ENCODE peak calls at places on chromosome X, in seven cellular contexts. C is GM04504; F is stimulated activated CD4-positive, alpha-beta T cell treated with anti-CD3 and anti-CD28 coated beads, Interleukin-15, amount 100 ng/mL, for 1 hour; D is WERI-Rb-1; B is lower leg skin; Z is dermis blood vessel endothelial cell; P is AG09309. I is an unnamed sample.

GRCh38 chrX:112997991-112998390 is 157.4 kb upstream of the AMOT start:
- DNase-seq in C (no peak), F (no peak), D (no peak), B (no peak), Z (no peak), P (no peak), I (no peak)

GRCh38 chrX:46758956-46759644 is at the start of gene SLC9A7:
- DNase-seq in C (no peak), F (peak; percentile 68), D (peak; percentile 83), B (peak; percentile 95), Z (peak; percentile 81), P (no peak), I (peak; percentile 89)

GRCh38 chrX:1932231-1932630 is 317.4 kb downstream of the ASMT start:
- DNase-seq in C (no peak), F (no peak), D (no peak), B (no peak), Z (no peak), P (peak; percentile 54), I (no peak)

GRCh38 chrX:136647969-136648368 is at the start of gene CD40LG:
- DNase-seq in C (no peak), F (no peak), D (no peak), B (no peak), Z (no peak), P (no peak), I (no peak)

GRCh38 chrX:150239946-150240642 is 123.0 kb upstream of the MAMLD1 start:
- DNase-seq in C (no peak), F (no peak), D (no peak), B (peak; percentile 60), Z (no peak), P (no peak), I (no peak)

GRCh38 chrX:154368630-154369452 is 5.6 kb downstream of the FLNA start:
- DNase-seq in C (peak; percentile 86), F (peak; percentile 79), D (peak; percentile 59), B (peak; percentile 96), Z (peak; percentile 82), P (peak; percentile 81), I (no peak)

GRCh38 chrX:143634701-143635442 is 1.0 kb downstream of the SLITRK4 start:
- DNase-seq in C (no peak), F (no peak), D (no peak), B (no peak), Z (no peak), P (no peak), I (peak; percentile 49)

GRCh38 chrX:34900691-34901090 is 41.9 kb upstream of the FAM47B start:
- DNase-seq in C (no peak), F (no peak), D (no peak), B (no peak), Z (no peak), P (no peak), I (no peak)

GRCh38 chrX:23061116-23061515 is 61.4 kb downstream of the DDX53 start:
- DNase-seq in C (no peak), F (no peak), D (no peak), B (no peak), Z (no peak), P (no peak), I (no peak)

GRCh38 chrX:13087322-13088154 is 43.1 kb upstream of the FAM9C start:
- DNase-seq in C (no peak), F (no peak), D (no peak), B (no peak), Z (peak; percentile 87), P (no peak), I (no peak)

GRCh38 chrX:6813836-6814370 is 279.0 kb upstream of the VCX3A start:
- DNase-seq in C (no peak), F (no peak), D (no peak), B (no peak), Z (no peak), P (no peak), I (no peak)

GRCh38 chrX:103431316-103431715 is 55.0 kb downstream of the BEX3 start:
- DNase-seq in C (no peak), F (no peak), D (no peak), B (no peak), Z (no peak), P (no peak), I (no peak)

GRCh38 chrX:110691446-110691845 is 104.2 kb downstream of the CHRDL1 start:
- DNase-seq in C (no peak), F (no peak), D (no peak), B (no peak), Z (no peak), P (no peak), I (no peak)

GRCh38 chrX:12563121-12563520 is 228.1 kb upstream of the PRPS2 start:
- DNase-seq in C (peak; percentile 24), F (no peak), D (no peak), B (no peak), Z (no peak), P (no peak), I (no peak)

GRCh38 chrX:17617794-17618193 is 119.5 kb upstream of the SCML1 start:
- DNase-seq in C (no peak), F (no peak), D (no peak), B (no peak), Z (no peak), P (no peak), I (no peak)

GRCh38 chrX:119755981-119756533 is 2.3 kb upstream of the SOWAHD start:
- DNase-seq in C (no peak), F (no peak), D (no peak), B (no peak), Z (no peak), P (no peak), I (no peak)

GRCh38 chrX:12441376-12442128 is 303.3 kb downstream of the FRMPD4 start:
- DNase-seq in C (peak; percentile 77), F (no peak), D (no peak), B (no peak), Z (no peak), P (peak; percentile 66), I (no peak)

GRCh38 chrX:136909119-136909705 is 28.7 kb upstream of the RBMX start:
- DNase-seq in C (peak; percentile 51), F (peak; percentile 59), D (peak; percentile 74), B (peak; percentile 94), Z (peak; percentile 76), P (no peak), I (peak; percentile 84)

GRCh38 chrX:130093271-130093670 is 17.0 kb downstream of the ELF4 start:
- DNase-seq in C (no peak), F (no peak), D (no peak), B (no peak), Z (no peak), P (no peak), I (no peak)

GRCh38 chrX:40096395-40097091 is 1.2 kb downstream of the BCOR start:
- DNase-seq in C (no peak), F (no peak), D (no peak), B (peak; percentile 90), Z (peak; percentile 64), P (no peak), I (peak; percentile 46)

GRCh38 chrX:22310779-22311178 is 38.1 kb downstream of the CBLL2 start:
- DNase-seq in C (no peak), F (no peak), D (no peak), B (no peak), Z (peak; percentile 41), P (no peak), I (no peak)

GRCh38 chrX:152900937-152901445 is 3.1 kb downstream of the ZNF185 start:
- DNase-seq in C (no peak), F (no peak), D (no peak), B (no peak), Z (no peak), P (no peak), I (no peak)

GRCh38 chrX:118074086-118074485 is 42.5 kb downstream of the KLHL13 start:
- DNase-seq in C (no peak), F (no peak), D (no peak), B (no peak), Z (no peak), P (no peak), I (no peak)

GRCh38 chrX:49767231-49767630 is 61.9 kb upstream of the PAGE4 start:
- DNase-seq in C (no peak), F (no peak), D (no peak), B (no peak), Z (no peak), P (no peak), I (no peak)

GRCh38 chrX:103730746-103731508 is 20.2 kb downstream of the TMEM31 start:
- DNase-seq in C (peak; percentile 56), F (no peak), D (no peak), B (no peak), Z (peak; percentile 75), P (peak; percentile 23), I (peak; percentile 47)

GRCh38 chrX:43745938-43746721 is 90.0 kb downstream of the MAOA start:
- DNase-seq in C (no peak), F (no peak), D (no peak), B (no peak), Z (no peak), P (no peak), I (no peak)

GRCh38 chrX:82127228-82128123 is 925.6 kb downstream of the SH3BGRL start:
- DNase-seq in C (no peak), F (no peak), D (no peak), B (no peak), Z (no peak), P (no peak), I (no peak)

GRCh38 chrX:24498975-24499374 is 33.9 kb downstream of the PDK3 start:
- DNase-seq in C (no peak), F (no peak), D (no peak), B (no peak), Z (peak; percentile 46), P (no peak), I (no peak)

GRCh38 chrX:43333543-43333942 is 322.6 kb upstream of the MAOA start:
- DNase-seq in C (no peak), F (no peak), D (no peak), B (no peak), Z (peak; percentile 0), P (no peak), I (no peak)

GRCh38 chrX:49884290-49884862 is 5.1 kb downstream of the USP27X start:
- DNase-seq in C (peak; percentile 10), F (peak; percentile 44), D (peak; percentile 61), B (peak; percentile 92), Z (peak; percentile 68), P (no peak), I (peak; percentile 59)

GRCh38 chrX:124736553-124737240 is 390.3 kb downstream of the SH2D1A start:
- DNase-seq in C (no peak), F (peak; percentile 7), D (no peak), B (no peak), Z (no peak), P (no peak), I (no peak)

GRCh38 chrX:121238093-121238492 is 190.7 kb downstream of the GLUD2 start:
- DNase-seq in C (no peak), F (no peak), D (no peak), B (no peak), Z (no peak), P (no peak), I (no peak)

GRCh38 chrX:47514553-47515235 is 31.7 kb upstream of the ZNF41 start:
- DNase-seq in C (peak; percentile 28), F (no peak), D (no peak), B (no peak), Z (no peak), P (no peak), I (no peak)

GRCh38 chrX:107753186-107753585 is 22.4 kb downstream of the TSC22D3 start:
- DNase-seq in C (no peak), F (no peak), D (no peak), B (peak; percentile 80), Z (no peak), P (no peak), I (no peak)

GRCh38 chrX:40090050-40090804 is 7.5 kb downstream of the BCOR start:
- DNase-seq in C (no peak), F (no peak), D (peak; percentile 58), B (no peak), Z (no peak), P (no peak), I (no peak)

GRCh38 chrX:153226344-153227190 is 47.5 kb downstream of the MAGEA1 start:
- DNase-seq in C (no peak), F (no peak), D (peak; percentile 10), B (no peak), Z (no peak), P (no peak), I (no peak)